ENCODE peak calls at places on chromosomes 12 and 14, in seven cellular contexts. M is breast epithelium, A is endothelial cell, N is GM10248, I is fibroblast of pulmonary artery, C is RWPE1, Z is B cell. D is an unnamed sample.

GRCh38 chr14:22544881-22545420 is 44.1 kb downstream of the DAD1 start:
- DNase-seq in M (no peak), A (no peak), N (no peak), I (no peak), C (no peak), Z (no peak), D (no peak)

GRCh38 chr12:102567031-102567985 is 86.9 kb upstream of the IGF1 start:
- DNase-seq in M (no peak), A (no peak), N (no peak), I (peak; percentile 52), C (no peak), Z (no peak), D (peak; percentile 22)

GRCh38 chr14:63853831-63854293 is 1.1 kb downstream of the SYNE2 start:
- DNase-seq in M (peak; percentile 81), A (peak; percentile 30), N (peak; percentile 46), I (peak; percentile 77), C (peak; percentile 89), Z (peak; percentile 58), D (peak; percentile 90)

GRCh38 chr14:79419571-79420327 is 791.6 kb downstream of the DIO2 start:
- DNase-seq in M (no peak), A (no peak), N (no peak), I (no peak), C (no peak), Z (no peak), D (no peak)

GRCh38 chr12:128813883-128814282 is 9.9 kb downstream of the SLC15A4 start:
- DNase-seq in M (no peak), A (no peak), N (no peak), I (no peak), C (no peak), Z (no peak), D (no peak)

GRCh38 chr14:75240781-75241180 is 37.8 kb upstream of the FOS start:
- DNase-seq in M (no peak), A (no peak), N (no peak), I (no peak), C (no peak), Z (no peak), D (no peak)

GRCh38 chr12:100651108-100651507 is 77.6 kb downstream of the GAS2L3 start:
- DNase-seq in M (no peak), A (no peak), N (no peak), I (no peak), C (no peak), Z (no peak), D (no peak)

GRCh38 chr14:90508536-90509254 is 111.9 kb downstream of the CALM1 start:
- DNase-seq in M (peak; percentile 73), A (no peak), N (no peak), I (no peak), C (peak; percentile 62), Z (peak; percentile 37), D (no peak)

GRCh38 chr12:68378859-68379628 is 46.9 kb upstream of the MDM1 start:
- DNase-seq in M (no peak), A (no peak), N (no peak), I (peak; percentile 37), C (no peak), Z (no peak), D (peak; percentile 39)

GRCh38 chr12:49587174-49587908 is 18.1 kb downstream of the FAM186B start:
- DNase-seq in M (no peak), A (no peak), N (no peak), I (no peak), C (no peak), Z (no peak), D (no peak)

GRCh38 chr14:22386924-22387775 is 201.9 kb downstream of the DAD1 start:
- DNase-seq in M (peak; percentile 45), A (peak; percentile 80), N (peak; percentile 79), I (peak; percentile 87), C (peak; percentile 79), Z (peak; percentile 88), D (peak; percentile 79)

GRCh38 chr12:57467212-57467874 is 7.8 kb downstream of the GLI1 start:
- DNase-seq in M (no peak), A (no peak), N (no peak), I (no peak), C (no peak), Z (no peak), D (no peak)

GRCh38 chr12:94769746-94770396 is 119.5 kb upstream of the TMCC3 start:
- DNase-seq in M (no peak), A (no peak), N (no peak), I (no peak), C (no peak), Z (no peak), D (no peak)

GRCh38 chr14:66330916-66331315 is 155.3 kb upstream of the CCDC196 start:
- DNase-seq in M (no peak), A (no peak), N (no peak), I (peak; percentile 11), C (no peak), Z (no peak), D (peak; percentile 45)

GRCh38 chr12:49225551-49226166 is 36.8 kb upstream of the TUBA1A start:
- DNase-seq in M (no peak), A (no peak), N (no peak), I (peak; percentile 65), C (no peak), Z (no peak), D (peak; percentile 31)

GRCh38 chr14:65239897-65240296 is 137.6 kb upstream of the MAX start:
- DNase-seq in M (no peak), A (no peak), N (no peak), I (no peak), C (no peak), Z (no peak), D (no peak)

GRCh38 chr14:101554991-101555668 is 6.2 kb upstream of the DIO3 start:
- DNase-seq in M (no peak), A (no peak), N (no peak), I (no peak), C (no peak), Z (no peak), D (no peak)

GRCh38 chr14:43535231-43535838 is 971.7 kb downstream of the FSCB start:
- DNase-seq in M (no peak), A (no peak), N (no peak), I (no peak), C (no peak), Z (no peak), D (no peak)

GRCh38 chr14:43541356-43541755 is 965.7 kb downstream of the FSCB start:
- DNase-seq in M (no peak), A (no peak), N (no peak), I (no peak), C (no peak), Z (no peak), D (no peak)

GRCh38 chr14:43539210-43539609 is 967.9 kb downstream of the FSCB start:
- DNase-seq in M (no peak), A (peak; percentile 28), N (no peak), I (peak; percentile 39), C (peak; percentile 1), Z (no peak), D (peak; percentile 57)

GRCh38 chr14:43540948-43541347 is 966.1 kb downstream of the FSCB start:
- DNase-seq in M (no peak), A (peak; percentile 50), N (no peak), I (no peak), C (no peak), Z (no peak), D (no peak)
- TF ChIP-seq CTCF in M (no peak), A (no peak), N (no peak), I (no peak), C (no peak), Z (no peak), D (no peak)

DNA sequence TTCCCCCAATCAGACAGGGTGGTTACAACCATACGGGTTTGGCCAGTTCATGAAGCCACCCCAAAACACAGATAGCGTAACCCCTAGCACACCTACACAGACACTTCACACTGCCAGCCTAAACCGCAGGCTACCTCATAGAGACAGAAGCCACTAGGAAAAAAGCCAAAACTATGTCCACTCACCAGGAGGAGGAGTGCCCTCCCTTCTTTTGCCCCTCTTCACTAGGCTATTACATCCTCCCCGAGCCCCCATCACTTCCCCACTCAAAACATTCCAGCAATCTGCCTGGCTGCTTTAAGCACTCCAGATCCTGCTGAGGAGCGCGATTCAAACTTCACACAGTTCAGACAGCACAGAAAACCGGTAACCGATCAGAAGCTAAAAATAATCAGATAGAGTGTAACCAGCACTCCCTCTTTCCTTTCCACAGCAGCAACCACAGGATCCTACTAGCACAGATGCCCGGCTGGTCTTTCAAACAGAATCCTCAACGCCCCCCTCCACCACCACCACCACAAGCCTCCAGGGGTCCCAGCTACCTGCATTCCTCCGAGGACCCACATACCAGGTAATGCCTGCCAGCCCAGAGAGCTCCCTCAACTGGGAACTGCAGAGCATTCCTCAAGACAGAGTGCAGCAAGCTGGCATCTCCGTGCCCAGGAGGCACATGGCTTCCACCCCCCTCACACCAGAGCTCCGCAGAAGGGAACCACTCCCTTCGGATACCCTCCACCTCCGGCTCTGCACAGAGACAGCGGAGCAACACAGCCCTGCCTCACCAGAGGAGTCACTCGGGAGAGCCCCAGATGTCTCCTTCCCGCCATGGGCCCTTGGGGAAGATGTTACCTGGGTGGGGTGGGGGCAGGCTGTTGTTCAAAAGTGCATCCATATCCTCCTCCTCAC is 1.5 kb downstream of the CHD4 start:
- DNase-seq in M (peak; percentile 37), A (peak; percentile 16), N (no peak), I (peak; percentile 26), C (peak; percentile 33), Z (no peak), D (peak; percentile 59)
- TF ChIP-seq CTCF in M (no peak), A (no peak), N (no peak), I (no peak), C (no peak), Z (no peak), D (no peak)

DNA sequence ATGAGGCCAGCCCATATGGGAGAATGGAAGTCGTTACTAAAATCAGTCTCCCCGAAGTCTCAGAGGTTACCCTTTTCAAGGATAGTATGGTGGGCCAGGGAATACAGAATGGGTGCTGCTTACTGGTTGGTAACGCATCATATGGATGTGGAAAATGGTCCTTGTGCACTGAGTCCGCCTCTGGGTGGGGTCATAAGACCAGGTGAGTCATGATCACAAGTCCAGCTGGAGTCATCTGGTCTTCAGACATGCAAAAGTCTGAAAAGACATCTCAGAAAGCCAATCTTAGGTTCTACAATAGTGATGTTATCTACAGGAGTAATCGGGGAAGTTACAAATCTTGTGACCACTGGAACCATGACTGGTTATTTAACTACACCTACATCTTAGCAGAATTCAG is 71.9 kb upstream of the TCL1B start:
- DNase-seq in M (no peak), A (no peak), N (no peak), I (no peak), C (no peak), Z (no peak), D (no peak)
- TF ChIP-seq CTCF in M (no peak), A (no peak), N (no peak), I (no peak), C (no peak), Z (no peak), D (no peak)

DNA sequence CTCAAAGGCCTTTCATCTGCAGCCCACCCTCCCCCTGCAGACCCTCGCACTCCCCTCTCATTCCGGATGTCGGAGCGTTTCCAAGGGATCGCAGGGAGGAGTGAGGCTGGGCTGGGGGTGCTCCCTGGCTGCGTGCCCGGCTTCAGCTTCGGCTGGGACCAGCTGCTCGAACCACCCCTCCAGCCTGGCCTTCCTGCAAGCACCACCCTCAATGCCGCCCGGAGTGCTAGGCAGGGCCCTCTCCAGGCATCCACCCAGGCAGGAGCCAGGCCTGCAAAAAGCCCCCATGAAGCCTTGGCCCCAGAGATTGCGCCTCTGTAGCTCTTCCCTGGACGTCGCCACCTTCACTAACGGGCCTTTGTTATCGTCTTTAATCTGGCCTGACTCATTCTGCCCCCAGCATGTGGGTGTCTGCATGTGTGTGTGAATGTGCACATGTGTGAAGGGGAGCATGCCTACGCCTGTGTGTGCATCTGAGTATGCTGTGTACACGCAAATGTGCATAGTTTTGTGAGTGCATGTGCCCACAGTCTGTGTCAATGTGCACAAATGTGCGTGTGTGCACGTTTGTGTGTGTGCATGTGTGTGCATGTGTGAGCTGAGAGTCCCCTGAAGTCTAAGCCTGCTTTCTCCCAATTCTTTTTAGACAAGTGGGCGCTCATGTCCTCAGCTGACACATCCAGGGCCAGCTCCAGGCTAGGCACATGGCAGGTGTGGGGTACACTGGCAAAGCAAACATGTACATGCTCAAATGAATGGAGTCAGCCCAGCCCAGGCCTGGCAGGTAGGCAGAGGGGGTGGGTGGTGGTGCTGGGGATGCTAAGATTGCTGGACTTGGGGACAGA is 195.4 kb upstream of the C14orf180 start:
- DNase-seq in M (no peak), A (no peak), N (no peak), I (no peak), C (no peak), Z (no peak), D (no peak)
- TF ChIP-seq CTCF in M (no peak), A (no peak), N (no peak), I (no peak), C (no peak), Z (no peak), D (no peak)